ENCODE peak calls at places on chromosome 4, in eight cellular contexts. One of them, this sample, is unnamed.

GRCh38 chr4:101695176-101695575 is 95.4 kb upstream of the BANK1 start:
- DNase-seq in HCT116: no peak
- DNase-seq in A549: no peak
- DNase-seq in IMR-90: no peak
- DNase-seq in body of pancreas: no peak
- DNase-seq in transverse colon: no peak
- DNase-seq in testis: no peak
- DNase-seq in GM12892: no peak
- DNase-seq in this sample: no peak

GRCh38 chr4:150950657-150951056 is 64.4 kb downstream of the LRBA start:
- DNase-seq in A549: peak
- DNase-seq in transverse colon: no peak
- DNase-seq in testis: no peak
- DNase-seq in body of pancreas: no peak
- DNase-seq in GM12892: no peak
- DNase-seq in HCT116: no peak
- DNase-seq in IMR-90: no peak
- DNase-seq in this sample: no peak

GRCh38 chr4:78534286-78534955 is 17.1 kb upstream of the ANXA3 start:
- DNase-seq in body of pancreas: peak
- DNase-seq in IMR-90: peak
- DNase-seq in A549: no peak
- DNase-seq in HCT116: peak
- DNase-seq in transverse colon: no peak
- DNase-seq in GM12892: no peak
- DNase-seq in testis: no peak
- DNase-seq in this sample: no peak

GRCh38 chr4:124061413-124061812 is 651.1 kb downstream of the ANKRD50 start:
- DNase-seq in A549: no peak
- DNase-seq in transverse colon: no peak
- DNase-seq in HCT116: no peak
- DNase-seq in testis: no peak
- DNase-seq in body of pancreas: no peak
- DNase-seq in GM12892: no peak
- DNase-seq in IMR-90: peak
- DNase-seq in this sample: no peak

GRCh38 chr4:119663160-119663788 is 34.7 kb upstream of the PDE5A start:
- DNase-seq in A549: no peak
- DNase-seq in IMR-90: peak
- DNase-seq in transverse colon: no peak
- DNase-seq in testis: no peak
- DNase-seq in GM12892: no peak
- DNase-seq in body of pancreas: no peak
- DNase-seq in HCT116: no peak
- DNase-seq in this sample: no peak

GRCh38 chr4:87559090-87559837 is 30.1 kb upstream of the SPARCL1 start:
- DNase-seq in GM12892: no peak
- DNase-seq in transverse colon: peak
- DNase-seq in IMR-90: no peak
- DNase-seq in body of pancreas: peak
- DNase-seq in A549: no peak
- DNase-seq in HCT116: no peak
- DNase-seq in testis: peak
- DNase-seq in this sample: no peak

GRCh38 chr4:46073778-46074177 is 50.1 kb downstream of the GABRG1 start:
- DNase-seq in IMR-90: no peak
- DNase-seq in testis: no peak
- DNase-seq in A549: no peak
- DNase-seq in GM12892: no peak
- DNase-seq in transverse colon: no peak
- DNase-seq in body of pancreas: no peak
- DNase-seq in HCT116: no peak
- DNase-seq in this sample: no peak

GRCh38 chr4:85968945-85969830 is 390.7 kb downstream of the MAPK10 start:
- DNase-seq in HCT116: no peak
- DNase-seq in body of pancreas: no peak
- DNase-seq in testis: no peak
- DNase-seq in A549: peak
- DNase-seq in IMR-90: peak
- DNase-seq in GM12892: no peak
- DNase-seq in transverse colon: no peak
- DNase-seq in this sample: no peak

GRCh38 chr4:1010522-1011021 is 854 bp upstream of the FGFRL1 start:
- DNase-seq in testis: peak
- DNase-seq in A549: peak
- DNase-seq in GM12892: no peak
- DNase-seq in body of pancreas: peak
- DNase-seq in transverse colon: peak
- DNase-seq in HCT116: peak
- DNase-seq in IMR-90: peak
- DNase-seq in this sample: no peak

GRCh38 chr4:2172627-2173231 is 69.2 kb downstream of the HAUS3 start:
- DNase-seq in testis: no peak
- DNase-seq in transverse colon: no peak
- DNase-seq in IMR-90: no peak
- DNase-seq in HCT116: no peak
- DNase-seq in body of pancreas: no peak
- DNase-seq in GM12892: no peak
- DNase-seq in A549: no peak
- DNase-seq in this sample: no peak

GRCh38 chr4:113674251-113674650 is 87.3 kb downstream of the CAMK2D start:
- DNase-seq in body of pancreas: peak
- DNase-seq in testis: no peak
- DNase-seq in HCT116: no peak
- DNase-seq in IMR-90: no peak
- DNase-seq in transverse colon: peak
- DNase-seq in GM12892: no peak
- DNase-seq in A549: no peak
- DNase-seq in this sample: no peak

GRCh38 chr4:8284391-8284790 is 14.8 kb downstream of the HTRA3 start:
- DNase-seq in IMR-90: no peak
- DNase-seq in transverse colon: no peak
- DNase-seq in body of pancreas: no peak
- DNase-seq in GM12892: no peak
- DNase-seq in A549: no peak
- DNase-seq in HCT116: no peak
- DNase-seq in testis: no peak
- DNase-seq in this sample: no peak

GRCh38 chr4:4890574-4891260 is 31.3 kb downstream of the MSX1 start:
- DNase-seq in A549: no peak
- DNase-seq in body of pancreas: no peak
- DNase-seq in IMR-90: no peak
- DNase-seq in GM12892: no peak
- DNase-seq in transverse colon: no peak
- DNase-seq in HCT116: no peak
- DNase-seq in testis: no peak
- DNase-seq in this sample: no peak

GRCh38 chr4:147831452-147832192 is 99.7 kb downstream of the ARHGAP10 start:
- DNase-seq in body of pancreas: no peak
- DNase-seq in transverse colon: peak
- DNase-seq in IMR-90: peak
- DNase-seq in GM12892: no peak
- DNase-seq in testis: no peak
- DNase-seq in A549: peak
- DNase-seq in HCT116: peak
- DNase-seq in this sample: peak

GRCh38 chr4:185039508-185040273 is 21.4 kb downstream of the HELT start:
- DNase-seq in body of pancreas: peak
- DNase-seq in IMR-90: peak
- DNase-seq in HCT116: peak
- DNase-seq in testis: peak
- DNase-seq in transverse colon: peak
- DNase-seq in A549: peak
- DNase-seq in GM12892: peak
- DNase-seq in this sample: peak
- TF ChIP-seq POLR2A in body of pancreas: no peak
- TF ChIP-seq POLR2A in IMR-90: no peak
- TF ChIP-seq POLR2A in HCT116: no peak
- TF ChIP-seq POLR2A in testis: no peak
- TF ChIP-seq POLR2A in transverse colon: no peak
- TF ChIP-seq POLR2A in A549: no peak
- TF ChIP-seq POLR2A in GM12892: no peak
- TF ChIP-seq POLR2A in this sample: no peak

DNA sequence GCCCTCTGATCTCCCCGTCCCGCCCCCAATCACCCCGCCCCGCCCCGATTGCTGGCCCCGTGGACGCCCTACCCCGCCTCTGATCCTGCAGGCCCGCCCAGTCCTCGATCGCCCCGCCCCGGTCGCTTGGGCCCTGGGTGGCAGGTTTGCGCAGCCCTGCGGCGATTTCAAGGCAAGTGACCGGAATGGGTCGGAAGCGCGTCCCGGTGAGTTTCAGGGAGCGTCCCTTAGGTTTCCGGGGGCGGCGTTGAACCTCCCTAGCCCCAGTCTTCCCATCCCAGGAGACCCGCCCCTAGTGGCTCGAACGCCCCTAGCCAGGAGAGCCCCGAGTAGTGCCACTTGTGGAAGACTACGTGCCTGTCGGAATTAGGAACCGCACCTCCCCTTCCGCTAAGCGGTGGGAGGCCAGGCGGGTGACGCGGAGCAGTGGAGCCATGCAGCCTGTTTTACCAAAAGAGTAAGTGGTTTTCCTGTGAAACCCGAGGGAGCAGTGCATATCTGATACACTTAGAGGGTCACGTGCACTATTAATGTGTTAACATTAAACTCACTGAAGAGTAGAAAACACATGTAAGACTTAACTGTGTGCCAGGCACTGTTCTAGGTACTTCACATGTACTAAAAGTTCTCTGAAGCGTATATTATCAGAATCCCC is 350 bp upstream of the TEC start:
- DNase-seq in A549: peak
- DNase-seq in GM12892: peak
- DNase-seq in HCT116: peak
- DNase-seq in IMR-90: peak
- DNase-seq in body of pancreas: peak
- DNase-seq in transverse colon: peak
- DNase-seq in testis: peak
- DNase-seq in this sample: no peak
- TF ChIP-seq POLR2A in A549: peak
- TF ChIP-seq POLR2A in GM12892: peak
- TF ChIP-seq POLR2A in HCT116: peak
- TF ChIP-seq POLR2A in IMR-90: no peak
- TF ChIP-seq POLR2A in body of pancreas: peak
- TF ChIP-seq POLR2A in transverse colon: no peak
- TF ChIP-seq POLR2A in testis: no peak
- TF ChIP-seq POLR2A in this sample: no peak

GRCh38 chr4:6785572-6785925 is 3.0 kb downstream of the KIAA0232 start:
- DNase-seq in HCT116: no peak
- DNase-seq in transverse colon: no peak
- DNase-seq in A549: no peak
- DNase-seq in testis: peak
- DNase-seq in body of pancreas: no peak
- DNase-seq in GM12892: no peak
- DNase-seq in IMR-90: no peak
- DNase-seq in this sample: no peak

GRCh38 chr4:6781561-6781960 is 966 bp upstream of the KIAA0232 start:
- DNase-seq in GM12892: no peak
- DNase-seq in IMR-90: no peak
- DNase-seq in body of pancreas: no peak
- DNase-seq in testis: no peak
- DNase-seq in HCT116: no peak
- DNase-seq in A549: no peak
- DNase-seq in transverse colon: no peak
- DNase-seq in this sample: no peak

GRCh38 chr4:6782147-6782845 is at the start of gene KIAA0232:
- DNase-seq in body of pancreas: peak
- DNase-seq in IMR-90: peak
- DNase-seq in testis: peak
- DNase-seq in A549: peak
- DNase-seq in transverse colon: peak
- DNase-seq in GM12892: peak
- DNase-seq in HCT116: peak
- DNase-seq in this sample: peak

GRCh38 chr4:6782846-6783110 is 251 bp downstream of the KIAA0232 start:
- DNase-seq in body of pancreas: no peak
- DNase-seq in GM12892: no peak
- DNase-seq in A549: no peak
- DNase-seq in transverse colon: no peak
- DNase-seq in HCT116: no peak
- DNase-seq in IMR-90: no peak
- DNase-seq in testis: no peak
- DNase-seq in this sample: no peak

DNA sequence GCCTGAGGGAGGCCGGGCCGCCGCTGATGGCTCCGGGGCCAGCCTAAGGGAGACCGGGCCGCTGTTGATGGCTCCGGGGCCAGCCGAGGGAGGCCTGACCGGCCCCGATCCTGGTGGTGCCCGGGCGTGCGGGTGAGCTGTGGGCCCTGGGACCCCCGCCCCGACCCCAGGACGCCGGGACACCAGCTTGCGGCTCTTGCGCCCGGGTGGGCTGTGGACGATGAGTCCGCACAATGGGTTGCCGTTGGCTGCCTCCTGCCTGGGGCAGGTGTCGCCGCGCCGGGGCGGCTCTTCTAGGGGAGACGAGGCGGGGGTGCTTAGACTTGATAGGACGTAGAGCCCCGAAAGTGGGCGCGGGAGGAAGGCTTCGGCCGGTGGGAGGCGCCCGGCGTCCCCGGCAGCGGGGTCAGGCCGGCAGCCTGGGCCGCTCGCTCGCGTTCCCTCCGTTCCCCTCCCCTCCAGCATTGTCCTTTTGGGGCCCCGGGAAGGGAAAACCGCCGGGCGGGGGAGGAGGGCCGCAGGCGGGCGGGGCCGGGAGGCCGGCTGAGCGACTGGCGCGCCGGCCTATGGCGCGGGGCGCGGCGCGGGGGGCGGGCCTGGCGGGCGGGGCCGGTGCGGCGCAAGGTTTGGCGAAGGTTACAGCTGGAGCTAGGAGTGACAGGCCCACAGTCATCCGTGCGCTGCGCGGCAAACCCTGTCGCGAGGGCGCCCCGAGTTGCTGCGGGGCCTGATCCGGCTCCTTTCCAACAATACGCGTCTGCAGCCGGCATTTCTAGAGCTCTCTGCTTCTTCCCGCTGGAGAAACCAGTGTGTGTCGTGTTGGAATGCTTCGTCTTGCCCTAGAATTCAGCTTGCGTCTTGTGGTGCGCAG is 819 bp downstream of the KIAA0232 start:
- DNase-seq in testis: peak
- DNase-seq in A549: peak
- DNase-seq in IMR-90: peak
- DNase-seq in body of pancreas: peak
- DNase-seq in GM12892: peak
- DNase-seq in transverse colon: peak
- DNase-seq in HCT116: peak
- DNase-seq in this sample: peak
- TF ChIP-seq POLR2A in testis: peak
- TF ChIP-seq POLR2A in A549: peak
- TF ChIP-seq POLR2A in IMR-90: peak
- TF ChIP-seq POLR2A in body of pancreas: peak
- TF ChIP-seq POLR2A in GM12892: peak
- TF ChIP-seq POLR2A in transverse colon: peak
- TF ChIP-seq POLR2A in HCT116: peak
- TF ChIP-seq POLR2A in this sample: peak

GRCh38 chr4:174746710-174747109 is 82.3 kb downstream of the GLRA3 start:
- DNase-seq in HCT116: no peak
- DNase-seq in GM12892: no peak
- DNase-seq in IMR-90: no peak
- DNase-seq in A549: no peak
- DNase-seq in body of pancreas: no peak
- DNase-seq in testis: no peak
- DNase-seq in transverse colon: no peak
- DNase-seq in this sample: no peak

GRCh38 chr4:174753031-174753430 is 76.0 kb downstream of the GLRA3 start:
- DNase-seq in testis: no peak
- DNase-seq in IMR-90: no peak
- DNase-seq in body of pancreas: no peak
- DNase-seq in GM12892: no peak
- DNase-seq in A549: no peak
- DNase-seq in transverse colon: no peak
- DNase-seq in HCT116: no peak
- DNase-seq in this sample: no peak

GRCh38 chr4:174749091-174749490 is 80.0 kb downstream of the GLRA3 start:
- DNase-seq in testis: no peak
- DNase-seq in transverse colon: no peak
- DNase-seq in IMR-90: no peak
- DNase-seq in body of pancreas: no peak
- DNase-seq in A549: no peak
- DNase-seq in GM12892: no peak
- DNase-seq in HCT116: no peak
- DNase-seq in this sample: no peak
- TF ChIP-seq POLR2A in testis: no peak
- TF ChIP-seq POLR2A in transverse colon: no peak
- TF ChIP-seq POLR2A in IMR-90: no peak
- TF ChIP-seq POLR2A in body of pancreas: no peak
- TF ChIP-seq POLR2A in A549: no peak
- TF ChIP-seq POLR2A in GM12892: no peak
- TF ChIP-seq POLR2A in HCT116: no peak
- TF ChIP-seq POLR2A in this sample: no peak

This sample was measured in H54.